ENCODE peak calls at places on chromosomes 1 and 21, in six cellular contexts. Q is psoas muscle; T is pancreas; O is stimulated activated CD8-positive, alpha-beta memory T cell treated with anti-CD3 and anti-CD28 coated beads, Interleukin-12 subunit alpha, Interleukin-12 subunit beta, amount 100 ng/mL, for 4 hours; F is left colon; X is tibial artery. Z is an unnamed sample.

GRCh38 chr21:31677047-31677446 is 17.6 kb downstream of the SOD1 start:
- DNase-seq in F (no peak), O (no peak), X (no peak), T (no peak), Q (no peak), Z (no peak)

GRCh38 chr1:32055426-32055825 is 17.3 kb upstream of the TMEM39B start:
- DNase-seq in Q (no peak), T (no peak), O (no peak), F (no peak), X (no peak), Z (no peak)

GRCh38 chr1:101071470-101071886 is 45.9 kb upstream of the DPH5 start:
- DNase-seq in T (no peak), F (no peak), O (no peak), X (no peak), Q (no peak), Z (no peak)

GRCh38 chr1:32701421-32701911 is 1.1 kb downstream of the SYNC start:
- DNase-seq in X (peak; percentile 67), F (peak; percentile 79), T (no peak), Q (peak; percentile 72), O (no peak), Z (peak; percentile 46)

GRCh38 chr1:114218397-114219237 is 64.9 kb upstream of the SYT6 start:
- DNase-seq in Q (no peak), O (no peak), X (no peak), F (no peak), T (no peak), Z (no peak)

GRCh38 chr1:64986903-64987871 is 20.8 kb upstream of the JAK1 start:
- DNase-seq in X (no peak), T (no peak), O (no peak), Q (no peak), F (no peak), Z (no peak)

GRCh38 chr1:97999320-97999719 is 78.5 kb upstream of the DPYD start:
- DNase-seq in Q (no peak), F (no peak), T (no peak), O (no peak), X (no peak), Z (no peak)

GRCh38 chr1:219573158-219573557 is 39.7 kb downstream of the ZC3H11B start:
- DNase-seq in F (no peak), O (no peak), X (no peak), T (no peak), Q (no peak), Z (no peak)

GRCh38 chr1:192797143-192797542 is 11.7 kb upstream of the RGS2 start:
- DNase-seq in Q (no peak), X (no peak), T (no peak), O (no peak), F (no peak), Z (no peak)

GRCh38 chr1:64624859-64625258 is 120.0 kb upstream of the RAVER2 start:
- DNase-seq in X (no peak), Q (no peak), T (no peak), F (no peak), O (no peak), Z (no peak)

GRCh38 chr21:15130751-15131150 is 66.0 kb upstream of the NRIP1 start:
- DNase-seq in T (no peak), Q (no peak), X (no peak), O (no peak), F (no peak), Z (no peak)

GRCh38 chr1:51070640-51071039 is 31.4 kb upstream of the C1orf185 start:
- DNase-seq in X (no peak), O (no peak), F (no peak), T (no peak), Q (no peak), Z (no peak)

Z was measured in ovary.